ENCODE peak calls at places on chromosome 13, in eight cellular contexts. D is HCT116, H is OCI-LY7, C is PC-3, I is neural progenitor cell, P is MM.1S, S is hepatocyte, Q is SK-N-SH. X is an unnamed sample.

GRCh38 chr13:30408319-30409101 is 13.8 kb upstream of the UBE2L5 start:
- DNase-seq in C (peak; percentile 89), P (peak; percentile 80), Q (peak; percentile 42), S (peak; percentile 96), H (peak; percentile 88), I (peak; percentile 96), D (no peak), X (peak; percentile 97)

GRCh38 chr13:54424344-54424743 is 1395.7 kb downstream of the OLFM4 start:
- DNase-seq in C (no peak), D (no peak), H (no peak), Q (no peak), P (no peak), I (no peak), S (no peak), X (peak; percentile 23)

GRCh38 chr13:52809310-52809769 is 39.1 kb downstream of the PCDH8 start:
- DNase-seq in Q (peak; percentile 93), H (peak; percentile 60), D (peak; percentile 72), S (peak; percentile 82), P (peak; percentile 36), C (peak; percentile 85), I (peak; percentile 80), X (peak; percentile 86)

GRCh38 chr13:22846551-22846950 is 334.2 kb upstream of the SGCG start:
- DNase-seq in H (no peak), D (no peak), I (no peak), C (no peak), S (no peak), P (no peak), Q (no peak), X (no peak)

GRCh38 chr13:101327844-101328243 is 88.5 kb downstream of the NALCN start:
- DNase-seq in H (no peak), P (no peak), C (no peak), I (no peak), S (peak; percentile 9), D (no peak), Q (no peak), X (no peak)

GRCh38 chr13:108681986-108682562 is 52.7 kb downstream of the MYO16 start:
- DNase-seq in P (no peak), H (no peak), I (no peak), S (no peak), C (no peak), D (no peak), Q (no peak), X (no peak)

GRCh38 chr13:62626771-62627170 is 1211.1 kb upstream of the PCDH20 start:
- DNase-seq in Q (no peak), D (no peak), H (peak; percentile 41), P (no peak), S (no peak), C (peak; percentile 10), I (peak; percentile 30), X (peak; percentile 83)

GRCh38 chr13:18962168-18962734 is 219.4 kb downstream of the TUBA3C start:
- DNase-seq in P (no peak), D (no peak), I (no peak), C (no peak), S (no peak), Q (no peak), H (no peak), X (no peak)

GRCh38 chr13:54593504-54593903 is 1564.9 kb downstream of the OLFM4 start:
- DNase-seq in D (no peak), S (no peak), I (no peak), P (no peak), Q (no peak), H (no peak), C (no peak), X (no peak)

GRCh38 chr13:75347925-75348324 is 134.0 kb downstream of the TBC1D4 start:
- DNase-seq in H (no peak), S (no peak), Q (no peak), I (no peak), P (no peak), D (no peak), C (peak; percentile 69), X (no peak)

GRCh38 chr13:19345916-19346422 is 164.3 kb upstream of the TUBA3C start:
- DNase-seq in H (no peak), Q (peak; percentile 11), C (no peak), D (no peak), S (no peak), P (no peak), I (no peak), X (no peak)

GRCh38 chr13:23634897-23635296 is 64.7 kb downstream of the TNFRSF19 start:
- DNase-seq in S (no peak), Q (no peak), D (no peak), P (no peak), C (no peak), I (no peak), H (no peak), X (peak; percentile 51)

GRCh38 chr13:106416645-106417044 is 118.8 kb downstream of the EFNB2 start:
- DNase-seq in C (no peak), P (no peak), D (no peak), Q (no peak), I (no peak), H (no peak), S (no peak), X (peak; percentile 20)

GRCh38 chr13:39461685-39462266 is 141.2 kb downstream of the LHFPL6 start:
- DNase-seq in D (no peak), S (no peak), C (no peak), H (no peak), Q (no peak), I (no peak), P (no peak), X (no peak)

GRCh38 chr13:103101902-103102301 is 35.7 kb upstream of the SLC10A2 start:
- DNase-seq in C (no peak), Q (no peak), H (no peak), P (no peak), D (no peak), I (no peak), S (no peak), X (no peak)

GRCh38 chr13:32031025-32031814 is at the start of gene FRY:
- DNase-seq in Q (peak; percentile 81), I (peak; percentile 93), S (peak; percentile 83), C (peak; percentile 62), D (peak; percentile 15), H (peak; percentile 49), P (peak; percentile 60), X (peak; percentile 94)

GRCh38 chr13:99812611-99813010 is 159.0 kb downstream of the ZIC5 start:
- DNase-seq in I (no peak), H (no peak), D (no peak), P (no peak), Q (no peak), C (peak; percentile 35), S (no peak), X (no peak)

GRCh38 chr13:21014666-21015170 is 46.7 kb downstream of the LATS2 start:
- DNase-seq in C (peak; percentile 74), D (no peak), I (no peak), H (no peak), P (no peak), Q (no peak), S (peak; percentile 45), X (no peak)

GRCh38 chr13:36431204-36432105 is 840 bp upstream of the CCNA1 start:
- DNase-seq in S (peak; percentile 48), I (peak; percentile 46), Q (no peak), D (no peak), P (no peak), C (no peak), H (no peak), X (peak; percentile 45)

DNA sequence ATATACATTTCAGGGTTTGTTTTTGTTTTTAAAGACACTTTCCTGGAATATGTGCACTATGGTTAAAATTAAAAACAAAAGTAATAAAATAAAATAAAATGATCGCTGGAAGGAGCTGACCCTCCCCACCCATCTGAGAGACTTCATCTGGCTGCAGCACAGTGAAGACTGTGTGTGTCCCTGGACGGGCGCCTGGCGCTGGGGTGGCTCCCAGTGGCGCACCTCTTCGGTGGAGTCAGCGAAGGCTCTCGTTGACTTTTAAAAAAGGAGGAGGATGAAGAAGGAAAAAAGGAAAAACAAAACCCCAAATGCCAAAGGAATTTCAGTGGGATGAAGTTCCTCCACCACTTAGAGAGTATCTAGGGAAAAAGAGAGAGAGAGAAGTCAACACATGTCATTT is 124.1 kb downstream of the STK24 start:
- DNase-seq in D (no peak), C (no peak), H (no peak), Q (no peak), I (no peak), P (no peak), S (no peak), X (no peak)
- TF ChIP-seq EZH2phosphoT487 in D (no peak), C (no peak), H (no peak), Q (no peak), I (no peak), P (no peak), S (no peak), X (no peak)

DNA sequence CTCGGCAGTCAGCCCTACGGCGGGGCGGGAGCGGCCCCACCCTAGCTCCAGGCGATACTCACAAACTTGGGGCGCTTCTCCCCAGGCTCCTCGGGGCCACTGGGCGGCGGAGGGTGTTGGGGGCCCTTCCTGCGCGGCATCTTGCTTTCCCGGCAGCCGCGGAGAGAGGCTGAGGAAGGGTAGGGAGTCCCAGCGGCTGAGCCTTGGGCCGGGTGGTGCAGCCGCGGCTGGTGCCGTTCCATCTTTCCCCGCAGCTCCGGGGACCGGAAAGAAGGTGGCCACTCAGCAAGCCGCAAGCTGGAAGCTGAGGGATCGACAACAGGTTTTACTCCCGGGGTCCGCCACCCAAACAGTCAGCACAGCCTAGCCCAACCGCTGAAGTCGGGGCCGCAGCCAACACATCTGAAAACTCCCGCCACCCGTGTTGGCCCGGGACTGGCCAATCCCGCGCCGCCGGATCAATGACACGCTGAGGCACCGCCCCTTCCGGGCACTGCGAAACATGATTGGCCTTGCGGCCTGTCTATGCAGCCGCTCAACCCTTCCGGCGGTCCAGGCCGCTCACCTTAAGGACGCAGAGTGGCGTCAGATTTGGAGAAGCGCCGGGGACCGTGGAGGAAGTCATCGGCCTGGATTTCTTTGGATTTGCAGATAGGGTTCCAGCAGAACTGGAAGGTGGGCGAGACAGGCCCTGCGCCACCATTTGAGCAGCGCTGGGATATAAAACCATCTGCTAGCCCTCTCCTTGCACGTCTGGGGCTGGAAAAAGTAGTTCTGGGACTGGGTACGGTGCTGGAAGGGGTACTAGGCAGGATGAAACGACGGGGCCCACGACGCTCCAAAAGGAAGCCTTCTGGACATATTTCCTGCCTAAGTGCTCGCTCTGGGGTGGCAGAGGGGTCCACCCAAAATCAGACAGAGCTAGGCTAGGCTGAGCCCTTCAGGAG is at the start of gene DIAPH3:
- DNase-seq in H (peak; percentile 96), Q (peak; percentile 94), S (peak; percentile 97), D (peak; percentile 86), C (peak; percentile 92), I (peak; percentile 99), P (peak; percentile 87), X (peak; percentile 99)
- TF ChIP-seq CTCF in H (no peak), Q (no peak), S (no peak), D (no peak), C (no peak), I (no peak), P (no peak), X (no peak)

GRCh38 chr13:109737606-109738005 is 48.8 kb downstream of the IRS2 start:
- DNase-seq in P (no peak), S (no peak), D (no peak), H (no peak), I (no peak), Q (no peak), C (no peak), X (no peak)
- TF ChIP-seq EZH2phosphoT487 in P (no peak), S (no peak), D (no peak), H (no peak), I (no peak), Q (no peak), C (no peak), X (no peak)

GRCh38 chr13:26222523-26223046 is 471 bp upstream of the RNF6 start:
- DNase-seq in I (no peak), H (no peak), Q (no peak), C (no peak), D (no peak), P (no peak), S (no peak), X (no peak)
- TF ChIP-seq CTCF in I (no peak), H (no peak), Q (no peak), C (no peak), D (no peak), P (no peak), S (no peak), X (no peak)

GRCh38 chr13:50552424-50552966 is 291.0 kb downstream of the DLEU7 start:
- DNase-seq in S (no peak), Q (no peak), P (no peak), C (peak; percentile 17), I (no peak), H (no peak), D (no peak), X (no peak)
- TF ChIP-seq EZH2phosphoT487 in S (no peak), Q (no peak), P (no peak), C (no peak), I (no peak), H (no peak), D (no peak), X (no peak)